ENCODE peak calls at places on chromosome 17, in four cellular contexts. U, F, V and J are unnamed samples.

GRCh38 chr17:70254735-70255460 is 85.6 kb downstream of the KCNJ2 start:
- DNase-seq in U (no peak), F (no peak), V (no peak), J (no peak)

GRCh38 chr17:43936434-43936833 is 5.8 kb downstream of the PPY start:
- DNase-seq in U (no peak), F (no peak), V (no peak), J (no peak)

GRCh38 chr17:82804442-82805191 is 35.2 kb downstream of the ZNF750 start:
- DNase-seq in U (no peak), F (no peak), V (no peak), J (no peak)

GRCh38 chr17:77475012-77475976 is 334.5 kb downstream of the SEC14L1 start:
- DNase-seq in U (no peak), F (no peak), V (no peak), J (peak)

GRCh38 chr17:17188586-17188985 is 17.5 kb downstream of the PLD6 start:
- DNase-seq in U (no peak), F (no peak), V (no peak), J (no peak)

GRCh38 chr17:81708739-81709185 is 3.3 kb upstream of the SLC25A10 start:
- DNase-seq in U (no peak), F (no peak), V (no peak), J (no peak)

GRCh38 chr17:2796164-2797140 is at the start of gene RAP1GAP2:
- DNase-seq in U (no peak), F (no peak), V (no peak), J (peak)

GRCh38 chr17:30961213-30962188 is 9.3 kb upstream of the RNF135 start:
- DNase-seq in U (no peak), F (no peak), V (no peak), J (no peak)

GRCh38 chr17:19409509-19409908 is 1.5 kb upstream of the RNF112 start:
- DNase-seq in U (no peak), F (no peak), V (no peak), J (no peak)

GRCh38 chr17:8384801-8385335 is 1.9 kb upstream of the RPL26 start:
- DNase-seq in U (no peak), F (no peak), V (no peak), J (no peak)

GRCh38 chr17:80989586-80989913 is 2.1 kb upstream of the CHMP6 start:
- DNase-seq in U (no peak), F (no peak), V (no peak), J (no peak)